ENCODE peak calls at places on chromosomes 4 and X, in five cellular contexts. One of them, this sample, is unnamed.

GRCh38 chrX:4091046-4091760 is 377.8 kb upstream of the PRKX start:
- DNase-seq in EL: no peak
- DNase-seq in AG04450: no peak
- DNase-seq in CD4-positive, CD25-positive, alpha-beta regulatory T cell: no peak
- DNase-seq in stimulated activated CD8-positive, alpha-beta memory T cell treated with anti-CD3 and anti-CD28 coated beads, Interleukin-4, amount 100 ng/mL, for 4 hours: no peak
- DNase-seq in this sample: no peak

GRCh38 chr4:140222175-140222574 is 68.2 kb upstream of the MAML3 start:
- DNase-seq in EL: peak
- DNase-seq in AG04450: no peak
- DNase-seq in CD4-positive, CD25-positive, alpha-beta regulatory T cell: no peak
- DNase-seq in stimulated activated CD8-positive, alpha-beta memory T cell treated with anti-CD3 and anti-CD28 coated beads, Interleukin-4, amount 100 ng/mL, for 4 hours: no peak
- DNase-seq in this sample: peak

GRCh38 chrX:63750846-63751245 is 34.2 kb downstream of the ARHGEF9 start:
- DNase-seq in EL: no peak
- DNase-seq in AG04450: no peak
- DNase-seq in CD4-positive, CD25-positive, alpha-beta regulatory T cell: no peak
- DNase-seq in stimulated activated CD8-positive, alpha-beta memory T cell treated with anti-CD3 and anti-CD28 coated beads, Interleukin-4, amount 100 ng/mL, for 4 hours: no peak
- DNase-seq in this sample: no peak

GRCh38 chr4:120927758-120928409 is 5.4 kb upstream of the PRDM5 start:
- DNase-seq in EL: no peak
- DNase-seq in AG04450: no peak
- DNase-seq in CD4-positive, CD25-positive, alpha-beta regulatory T cell: no peak
- DNase-seq in stimulated activated CD8-positive, alpha-beta memory T cell treated with anti-CD3 and anti-CD28 coated beads, Interleukin-4, amount 100 ng/mL, for 4 hours: no peak
- DNase-seq in this sample: no peak

GRCh38 chr4:175705407-175705806 is 106.7 kb downstream of the GPM6A start:
- DNase-seq in EL: peak
- DNase-seq in AG04450: no peak
- DNase-seq in CD4-positive, CD25-positive, alpha-beta regulatory T cell: no peak
- DNase-seq in stimulated activated CD8-positive, alpha-beta memory T cell treated with anti-CD3 and anti-CD28 coated beads, Interleukin-4, amount 100 ng/mL, for 4 hours: no peak
- DNase-seq in this sample: no peak

GRCh38 chrX:148649145-148649645 is 148.8 kb downstream of the AFF2 start:
- DNase-seq in EL: no peak
- DNase-seq in AG04450: no peak
- DNase-seq in CD4-positive, CD25-positive, alpha-beta regulatory T cell: no peak
- DNase-seq in stimulated activated CD8-positive, alpha-beta memory T cell treated with anti-CD3 and anti-CD28 coated beads, Interleukin-4, amount 100 ng/mL, for 4 hours: no peak
- DNase-seq in this sample: no peak

GRCh38 chr4:75289843-75290616 is 224.2 kb downstream of the RCHY1 start:
- DNase-seq in EL: peak
- DNase-seq in AG04450: no peak
- DNase-seq in CD4-positive, CD25-positive, alpha-beta regulatory T cell: no peak
- DNase-seq in stimulated activated CD8-positive, alpha-beta memory T cell treated with anti-CD3 and anti-CD28 coated beads, Interleukin-4, amount 100 ng/mL, for 4 hours: no peak
- DNase-seq in this sample: no peak

GRCh38 chr4:7771056-7771455 is 168.6 kb downstream of the AFAP1 start:
- DNase-seq in EL: no peak
- DNase-seq in AG04450: no peak
- DNase-seq in CD4-positive, CD25-positive, alpha-beta regulatory T cell: no peak
- DNase-seq in stimulated activated CD8-positive, alpha-beta memory T cell treated with anti-CD3 and anti-CD28 coated beads, Interleukin-4, amount 100 ng/mL, for 4 hours: no peak
- DNase-seq in this sample: no peak

GRCh38 chrX:46882266-46882665 is 30.0 kb upstream of the JADE3 start:
- DNase-seq in EL: no peak
- DNase-seq in AG04450: no peak
- DNase-seq in CD4-positive, CD25-positive, alpha-beta regulatory T cell: no peak
- DNase-seq in stimulated activated CD8-positive, alpha-beta memory T cell treated with anti-CD3 and anti-CD28 coated beads, Interleukin-4, amount 100 ng/mL, for 4 hours: no peak
- DNase-seq in this sample: no peak

GRCh38 chr4:74933562-74934015 is 673 bp downstream of the PARM1 start:
- DNase-seq in EL: peak
- DNase-seq in AG04450: no peak
- DNase-seq in CD4-positive, CD25-positive, alpha-beta regulatory T cell: no peak
- DNase-seq in stimulated activated CD8-positive, alpha-beta memory T cell treated with anti-CD3 and anti-CD28 coated beads, Interleukin-4, amount 100 ng/mL, for 4 hours: no peak
- DNase-seq in this sample: no peak

GRCh38 chr4:173461170-173461569 is 62.3 kb upstream of the SCRG1 start:
- DNase-seq in EL: peak
- DNase-seq in AG04450: no peak
- DNase-seq in CD4-positive, CD25-positive, alpha-beta regulatory T cell: no peak
- DNase-seq in stimulated activated CD8-positive, alpha-beta memory T cell treated with anti-CD3 and anti-CD28 coated beads, Interleukin-4, amount 100 ng/mL, for 4 hours: no peak
- DNase-seq in this sample: no peak

GRCh38 chr4:10606483-10607155 is 77.9 kb downstream of the CLNK start:
- DNase-seq in EL: peak
- DNase-seq in AG04450: no peak
- DNase-seq in CD4-positive, CD25-positive, alpha-beta regulatory T cell: no peak
- DNase-seq in stimulated activated CD8-positive, alpha-beta memory T cell treated with anti-CD3 and anti-CD28 coated beads, Interleukin-4, amount 100 ng/mL, for 4 hours: no peak
- DNase-seq in this sample: no peak

GRCh38 chr4:150010525-150011126 is 67.6 kb upstream of the DCLK2 start:
- DNase-seq in EL: peak
- DNase-seq in AG04450: peak
- DNase-seq in CD4-positive, CD25-positive, alpha-beta regulatory T cell: no peak
- DNase-seq in stimulated activated CD8-positive, alpha-beta memory T cell treated with anti-CD3 and anti-CD28 coated beads, Interleukin-4, amount 100 ng/mL, for 4 hours: no peak
- DNase-seq in this sample: no peak

GRCh38 chr4:52907510-52907909 is 45.4 kb downstream of the RASL11B start:
- DNase-seq in EL: no peak
- DNase-seq in AG04450: no peak
- DNase-seq in CD4-positive, CD25-positive, alpha-beta regulatory T cell: no peak
- DNase-seq in stimulated activated CD8-positive, alpha-beta memory T cell treated with anti-CD3 and anti-CD28 coated beads, Interleukin-4, amount 100 ng/mL, for 4 hours: no peak
- DNase-seq in this sample: no peak